ENCODE peak calls at places on chromosomes 7 and 10, in five cellular contexts. One of them, this sample, is unnamed.
A peak's percentile ranks its signal among the peaks of the same experiment; 100 is the strongest.

GRCh38 chr10:52729259-52730104 is 43.1 kb downstream of the MBL2 start:
- DNase-seq in GM23338: peak; percentile 45
- DNase-seq in PC-3: peak; percentile 95
- DNase-seq in GM23248: peak; percentile 74
- DNase-seq in neural progenitor cell: peak; percentile 44
- DNase-seq in this sample: peak; percentile 47

GRCh38 chr10:124145109-124145860 is 51.9 kb upstream of the CHST15 start:
- DNase-seq in GM23338: no peak
- DNase-seq in PC-3: no peak
- DNase-seq in neural progenitor cell: no peak
- DNase-seq in GM23248: no peak
- DNase-seq in this sample: no peak

GRCh38 chr7:34842782-34843181 is 184.8 kb downstream of the NPSR1 start:
- DNase-seq in PC-3: no peak
- DNase-seq in GM23338: no peak
- DNase-seq in neural progenitor cell: no peak
- DNase-seq in GM23248: peak; percentile 7
- DNase-seq in this sample: no peak

GRCh38 chr7:139355320-139355719 is 4.4 kb upstream of the LUC7L2 start:
- DNase-seq in GM23338: no peak
- DNase-seq in neural progenitor cell: no peak
- DNase-seq in PC-3: no peak
- DNase-seq in GM23248: peak; percentile 51
- DNase-seq in this sample: no peak

GRCh38 chr10:76649723-76650127 is 987.9 kb downstream of the KCNMA1 start:
- DNase-seq in GM23248: peak; percentile 86
- DNase-seq in PC-3: peak; percentile 66
- DNase-seq in GM23338: no peak
- DNase-seq in neural progenitor cell: no peak
- DNase-seq in this sample: no peak

GRCh38 chr10:49371967-49372366 is 23.9 kb downstream of the DRGX start:
- DNase-seq in neural progenitor cell: no peak
- DNase-seq in PC-3: peak; percentile 54
- DNase-seq in GM23338: no peak
- DNase-seq in GM23248: peak; percentile 18
- DNase-seq in this sample: no peak

GRCh38 chr10:110717830-110718595 is 73.9 kb downstream of the RBM20 start:
- DNase-seq in PC-3: no peak
- DNase-seq in GM23248: no peak
- DNase-seq in neural progenitor cell: no peak
- DNase-seq in GM23338: no peak
- DNase-seq in this sample: no peak

GRCh38 chr7:35362341-35362740 is 108.4 kb upstream of the TBX20 start:
- DNase-seq in PC-3: no peak
- DNase-seq in GM23338: no peak
- DNase-seq in GM23248: no peak
- DNase-seq in neural progenitor cell: no peak
- DNase-seq in this sample: no peak

GRCh38 chr7:2258661-2259365 is 16.8 kb downstream of the NUDT1 start:
- DNase-seq in PC-3: no peak
- DNase-seq in GM23338: no peak
- DNase-seq in GM23248: no peak
- DNase-seq in neural progenitor cell: no peak
- DNase-seq in this sample: no peak

GRCh38 chr7:2263176-2263575 is 21.1 kb downstream of the NUDT1 start:
- DNase-seq in GM23338: no peak
- DNase-seq in neural progenitor cell: no peak
- DNase-seq in PC-3: no peak
- DNase-seq in GM23248: no peak
- DNase-seq in this sample: no peak

GRCh38 chr7:2261611-2262010 is 19.6 kb downstream of the NUDT1 start:
- DNase-seq in GM23248: no peak
- DNase-seq in PC-3: no peak
- DNase-seq in GM23338: no peak
- DNase-seq in neural progenitor cell: no peak
- DNase-seq in this sample: no peak

GRCh38 chr7:2259480-2259879 is 17.5 kb downstream of the NUDT1 start:
- DNase-seq in GM23338: no peak
- DNase-seq in neural progenitor cell: no peak
- DNase-seq in GM23248: no peak
- DNase-seq in PC-3: no peak
- DNase-seq in this sample: no peak

GRCh38 chr7:2260820-2261219 is 18.8 kb downstream of the NUDT1 start:
- DNase-seq in PC-3: peak; percentile 98
- DNase-seq in neural progenitor cell: no peak
- DNase-seq in GM23248: no peak
- DNase-seq in GM23338: no peak
- DNase-seq in this sample: peak; percentile 98
- H3K4me1 ChIP-seq in PC-3: peaks cover 23% of the 10 kb centered on the region
- H3K4me1 ChIP-seq in neural progenitor cell: no peaks in the 10 kb centered on the region
- H3K4me1 ChIP-seq in GM23248: no peaks in the 10 kb centered on the region
- H3K4me1 ChIP-seq in GM23338: no peaks in the 10 kb centered on the region
- H3K4me1 ChIP-seq in this sample: peaks cover 40% of the 10 kb centered on the region

GRCh38 chr7:56256108-56256507 is 139.9 kb upstream of the NUPR2 start:
- DNase-seq in GM23248: no peak
- DNase-seq in neural progenitor cell: no peak
- DNase-seq in GM23338: no peak
- DNase-seq in PC-3: no peak
- DNase-seq in this sample: no peak

GRCh38 chr7:56250135-56250534 is 133.9 kb upstream of the NUPR2 start:
- DNase-seq in PC-3: no peak
- DNase-seq in GM23248: no peak
- DNase-seq in neural progenitor cell: no peak
- DNase-seq in GM23338: no peak
- DNase-seq in this sample: no peak
- H3F3A ChIP-seq in PC-3: no peaks in the 10 kb centered on the region
- H3F3A ChIP-seq in GM23248: no peaks in the 10 kb centered on the region
- H3F3A ChIP-seq in neural progenitor cell: no peaks in the 10 kb centered on the region
- H3F3A ChIP-seq in GM23338: no peaks in the 10 kb centered on the region
- H3F3A ChIP-seq in this sample: no peaks in the 10 kb centered on the region

GRCh38 chr10:104117839-104118323 is 4.1 kb upstream of the SFR1 start:
- DNase-seq in neural progenitor cell: no peak
- DNase-seq in GM23338: no peak
- DNase-seq in GM23248: peak; percentile 88
- DNase-seq in PC-3: peak; percentile 94
- DNase-seq in this sample: peak; percentile 25
- H3K4me1 ChIP-seq in neural progenitor cell: peaks cover 19% of the 10 kb centered on the region
- H3K4me1 ChIP-seq in GM23338: peaks cover 13% of the 10 kb centered on the region
- H3K4me1 ChIP-seq in GM23248: peaks cover 31% of the 10 kb centered on the region
- H3K4me1 ChIP-seq in PC-3: peaks cover 46% of the 10 kb centered on the region
- H3K4me1 ChIP-seq in this sample: peaks cover 41% of the 10 kb centered on the region

DNA sequence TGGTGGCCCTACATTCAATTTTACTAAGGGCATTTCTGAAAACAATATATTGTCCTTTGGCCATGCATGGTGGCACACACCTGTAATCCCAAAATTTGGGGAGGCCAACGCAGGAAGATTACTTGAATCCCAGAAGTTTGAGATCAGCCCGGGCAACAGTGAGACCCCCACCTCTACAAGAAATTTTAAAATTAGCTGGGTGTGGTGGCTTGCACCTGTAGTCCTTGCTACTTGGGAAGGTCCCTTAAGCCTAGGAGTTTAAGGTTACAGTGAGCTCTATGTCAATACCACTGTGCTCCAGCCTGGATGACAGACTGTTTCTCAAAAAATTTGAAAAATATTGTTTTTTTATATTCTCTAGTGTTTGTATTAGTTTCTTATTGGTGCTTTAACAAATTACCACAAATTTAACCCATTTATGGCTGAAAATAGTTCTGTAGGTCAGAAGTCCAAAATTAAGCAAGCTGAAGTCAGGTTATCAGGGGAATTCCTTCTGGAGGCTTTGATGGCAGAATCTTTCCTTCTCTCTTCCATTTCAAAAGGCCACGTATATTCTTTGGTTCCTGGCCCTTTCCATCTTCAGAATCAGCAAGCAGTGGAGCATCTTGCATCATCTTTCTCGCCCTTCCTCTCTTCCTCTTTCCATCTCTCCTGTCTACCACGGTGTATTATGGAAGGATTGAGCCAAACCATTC is 12.4 kb downstream of the CBX3 start:
- DNase-seq in GM23248: no peak
- DNase-seq in GM23338: no peak
- DNase-seq in neural progenitor cell: no peak
- DNase-seq in PC-3: no peak
- DNase-seq in this sample: no peak
- H3F3A ChIP-seq in GM23248: peaks cover 41% of the 10 kb centered on the region
- H3F3A ChIP-seq in GM23338: peaks cover 18% of the 10 kb centered on the region
- H3F3A ChIP-seq in neural progenitor cell: peaks cover 44% of the 10 kb centered on the region
- H3F3A ChIP-seq in PC-3: no peaks in the 10 kb centered on the region
- H3F3A ChIP-seq in this sample: peaks cover 65% of the 10 kb centered on the region

GRCh38 chr10:93752761-93753160 is 5.0 kb upstream of the LGI1 start:
- DNase-seq in neural progenitor cell: peak; percentile 38
- DNase-seq in PC-3: peak; percentile 74
- DNase-seq in GM23338: no peak
- DNase-seq in GM23248: peak; percentile 52
- DNase-seq in this sample: peak; percentile 85

GRCh38 chr10:93751832-93752231 is 5.9 kb upstream of the LGI1 start:
- DNase-seq in GM23338: peak; percentile 72
- DNase-seq in neural progenitor cell: peak; percentile 70
- DNase-seq in PC-3: peak; percentile 22
- DNase-seq in GM23248: peak; percentile 49
- DNase-seq in this sample: peak; percentile 8

GRCh38 chr10:93749218-93749799 is 8.4 kb upstream of the LGI1 start:
- DNase-seq in PC-3: no peak
- DNase-seq in GM23338: peak; percentile 72
- DNase-seq in neural progenitor cell: peak; percentile 51
- DNase-seq in GM23248: peak; percentile 12
- DNase-seq in this sample: peak; percentile 35

GRCh38 chr10:93753621-93754250 is 4.0 kb upstream of the LGI1 start:
- DNase-seq in GM23248: no peak
- DNase-seq in PC-3: no peak
- DNase-seq in GM23338: no peak
- DNase-seq in neural progenitor cell: peak; percentile 23
- DNase-seq in this sample: no peak

GRCh38 chr10:93751074-93751572 is 6.6 kb upstream of the LGI1 start:
- DNase-seq in GM23338: no peak
- DNase-seq in neural progenitor cell: no peak
- DNase-seq in GM23248: no peak
- DNase-seq in PC-3: no peak
- DNase-seq in this sample: peak; percentile 11
- H3K4me1 ChIP-seq in GM23338: peaks cover 52% of the 10 kb centered on the region
- H3K4me1 ChIP-seq in neural progenitor cell: peaks cover 62% of the 10 kb centered on the region
- H3K4me1 ChIP-seq in GM23248: peaks cover 3% of the 10 kb centered on the region
- H3K4me1 ChIP-seq in PC-3: peaks cover 10% of the 10 kb centered on the region
- H3K4me1 ChIP-seq in this sample: peaks cover 54% of the 10 kb centered on the region

DNA sequence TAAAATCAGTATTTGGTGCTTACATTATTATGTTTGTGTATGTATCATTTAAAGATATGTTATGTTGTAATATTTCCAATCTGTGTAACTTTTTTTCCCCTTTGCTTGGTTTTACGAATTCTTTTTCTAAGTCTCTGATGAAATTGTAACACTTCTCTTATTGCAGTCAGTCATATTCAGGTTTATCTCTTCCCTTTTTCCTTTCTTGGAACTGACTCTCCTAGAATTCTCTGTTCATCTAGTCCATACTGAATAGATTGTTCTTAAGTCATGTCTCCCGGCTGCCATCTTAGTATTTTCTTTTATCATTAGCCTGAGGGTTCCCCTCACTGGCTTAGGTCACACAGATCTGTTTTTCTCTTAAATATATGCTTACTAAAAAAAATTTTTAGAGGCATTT is 44.6 kb downstream of the PHTF2 start:
- DNase-seq in PC-3: no peak
- DNase-seq in neural progenitor cell: no peak
- DNase-seq in GM23338: no peak
- DNase-seq in GM23248: no peak
- DNase-seq in this sample: no peak
- H3F3A ChIP-seq in PC-3: no peaks in the 10 kb centered on the region
- H3F3A ChIP-seq in neural progenitor cell: no peaks in the 10 kb centered on the region
- H3F3A ChIP-seq in GM23338: no peaks in the 10 kb centered on the region
- H3F3A ChIP-seq in GM23248: no peaks in the 10 kb centered on the region
- H3F3A ChIP-seq in this sample: no peaks in the 10 kb centered on the region